ENCODE peak calls at places on chromosome 16, in four cellular contexts. One of them, this sample, is unnamed.

GRCh38 chr16:57185446-57185944 is 344 bp downstream of the PSME3IP1 start:
- DNase-seq in endothelial cell: peak
- DNase-seq in NCI-H510A treated with DMSO at 0.1 percent for 48 hours: no peak
- DNase-seq in GM23338: peak
- DNase-seq in this sample: no peak

GRCh38 chr16:13696017-13696416 is 223.9 kb upstream of the ERCC4 start:
- DNase-seq in endothelial cell: no peak
- DNase-seq in GM23338: no peak
- DNase-seq in NCI-H510A treated with DMSO at 0.1 percent for 48 hours: no peak
- DNase-seq in this sample: no peak

GRCh38 chr16:23974223-23974622 is 138.4 kb downstream of the PRKCB start:
- DNase-seq in GM23338: peak
- DNase-seq in NCI-H510A treated with DMSO at 0.1 percent for 48 hours: no peak
- DNase-seq in endothelial cell: peak
- DNase-seq in this sample: no peak

GRCh38 chr16:27779719-27780161 is 229.8 kb downstream of the KATNIP start:
- DNase-seq in endothelial cell: peak
- DNase-seq in NCI-H510A treated with DMSO at 0.1 percent for 48 hours: no peak
- DNase-seq in GM23338: peak
- DNase-seq in this sample: peak

GRCh38 chr16:66028505-66029216 is 337.8 kb upstream of the CDH5 start:
- DNase-seq in NCI-H510A treated with DMSO at 0.1 percent for 48 hours: no peak
- DNase-seq in GM23338: no peak
- DNase-seq in endothelial cell: no peak
- DNase-seq in this sample: no peak

GRCh38 chr16:68737046-68737729 is at the start of gene CDH1:
- DNase-seq in GM23338: peak
- DNase-seq in NCI-H510A treated with DMSO at 0.1 percent for 48 hours: peak
- DNase-seq in endothelial cell: peak
- DNase-seq in this sample: peak

GRCh38 chr16:4746991-4747574 is 12.7 kb downstream of the DNAAF8 start:
- DNase-seq in GM23338: no peak
- DNase-seq in endothelial cell: no peak
- DNase-seq in NCI-H510A treated with DMSO at 0.1 percent for 48 hours: no peak
- DNase-seq in this sample: no peak

GRCh38 chr16:15464401-15465186 is 30.2 kb downstream of the BMERB1 start:
- DNase-seq in endothelial cell: no peak
- DNase-seq in GM23338: no peak
- DNase-seq in NCI-H510A treated with DMSO at 0.1 percent for 48 hours: no peak
- DNase-seq in this sample: no peak

GRCh38 chr16:55678061-55678935 is 22.5 kb downstream of the SLC6A2 start:
- DNase-seq in GM23338: no peak
- DNase-seq in NCI-H510A treated with DMSO at 0.1 percent for 48 hours: no peak
- DNase-seq in endothelial cell: no peak
- DNase-seq in this sample: no peak

GRCh38 chr16:58292886-58293285 is 1.9 kb downstream of the PRSS54 start:
- DNase-seq in endothelial cell: no peak
- DNase-seq in NCI-H510A treated with DMSO at 0.1 percent for 48 hours: no peak
- DNase-seq in GM23338: no peak
- DNase-seq in this sample: no peak

GRCh38 chr16:16148755-16149154 is 74.5 kb downstream of the ABCC6 start:
- DNase-seq in GM23338: no peak
- DNase-seq in NCI-H510A treated with DMSO at 0.1 percent for 48 hours: no peak
- DNase-seq in endothelial cell: no peak
- DNase-seq in this sample: no peak

GRCh38 chr16:30382398-30383015 is at the start of gene SEPTIN1:
- DNase-seq in NCI-H510A treated with DMSO at 0.1 percent for 48 hours: peak
- DNase-seq in GM23338: no peak
- DNase-seq in endothelial cell: no peak
- DNase-seq in this sample: no peak

GRCh38 chr16:29811896-29812665 is at the start of gene PRRT2:
- DNase-seq in endothelial cell: peak
- DNase-seq in NCI-H510A treated with DMSO at 0.1 percent for 48 hours: peak
- DNase-seq in GM23338: peak
- DNase-seq in this sample: peak

GRCh38 chr16:31734265-31734664 is 139.3 kb upstream of the ZNF267 start:
- DNase-seq in endothelial cell: no peak
- DNase-seq in NCI-H510A treated with DMSO at 0.1 percent for 48 hours: no peak
- DNase-seq in GM23338: no peak
- DNase-seq in this sample: no peak

GRCh38 chr16:88003736-88004135 is 52.5 kb downstream of the BANP start:
- DNase-seq in GM23338: no peak
- DNase-seq in endothelial cell: no peak
- DNase-seq in NCI-H510A treated with DMSO at 0.1 percent for 48 hours: no peak
- DNase-seq in this sample: no peak